ENCODE peak calls at places on chromosomes 7 and 10, in six cellular contexts. T, J, Y, W, M and I are unnamed samples.

GRCh38 chr10:119973261-119973660 is 80.7 kb downstream of the SEC23IP start:
- DNase-seq in T (peak), J (no peak), Y (no peak), W (no peak), M (no peak), I (no peak)

GRCh38 chr7:7924303-7924702 is 44.3 kb upstream of the GLCCI1 start:
- DNase-seq in T (no peak), J (no peak), Y (no peak), W (no peak), M (no peak), I (no peak)

GRCh38 chr7:151231080-151231479 is 1.2 kb upstream of the CHPF2 start:
- DNase-seq in T (peak), J (no peak), Y (no peak), W (no peak), M (no peak), I (no peak)

GRCh38 chr10:124472071-124472470 is 10.4 kb downstream of the LHPP start:
- DNase-seq in T (no peak), J (no peak), Y (no peak), W (no peak), M (no peak), I (no peak)

GRCh38 chr7:93799750-93800357 is 90.7 kb downstream of the TFPI2 start:
- DNase-seq in T (peak), J (no peak), Y (no peak), W (peak), M (peak), I (no peak)

GRCh38 chr10:127911867-127912257 is 5.0 kb downstream of the PTPRE start:
- DNase-seq in T (no peak), J (no peak), Y (no peak), W (no peak), M (no peak), I (no peak)

GRCh38 chr10:45379891-45380540 is 6.0 kb downstream of the ALOX5 start:
- DNase-seq in T (no peak), J (no peak), Y (peak), W (no peak), M (no peak), I (no peak)

GRCh38 chr7:4797858-4798705 is 22.7 kb downstream of the AP5Z1 start:
- DNase-seq in T (peak), J (no peak), Y (peak), W (peak), M (peak), I (peak)

GRCh38 chr10:3783313-3783689 is 1.7 kb downstream of the KLF6 start:
- DNase-seq in T (peak), J (peak), Y (peak), W (no peak), M (peak), I (no peak)

GRCh38 chr10:122269097-122269687 is 1.9 kb upstream of the BTBD16 start:
- DNase-seq in T (no peak), J (no peak), Y (peak), W (no peak), M (no peak), I (no peak)